ENCODE peak calls at places on chromosomes 1 and 21, in nine cellular contexts. K is IMR-90, T is Peyer's patch, O is thyroid gland, B is ovary, M is GM12878, F is right lobe of liver, Q is transverse colon, D is K562. Z is an unnamed sample.

GRCh38 chr1:10544239-10544638 is 69.5 kb downstream of the PEX14 start:
- DNase-seq in K (no peak), F (no peak), Q (no peak), O (no peak), T (no peak), B (no peak), M (no peak), D (no peak), Z (no peak)

GRCh38 chr1:68384321-68384813 is 65.4 kb downstream of the RPE65 start:
- DNase-seq in D (peak; percentile 1), O (no peak), M (no peak), B (no peak), T (no peak), F (no peak), Q (no peak), K (peak; percentile 100), Z (no peak)

GRCh38 chr1:11519629-11520031 is 40.7 kb downstream of the DISP3 start:
- DNase-seq in M (no peak), K (no peak), Q (no peak), T (peak; percentile 18), F (no peak), D (no peak), O (no peak), B (no peak), Z (no peak)

GRCh38 chr1:99537886-99538617 is 107.9 kb upstream of the PALMD start:
- DNase-seq in F (no peak), T (no peak), Q (no peak), M (no peak), D (no peak), K (no peak), O (no peak), B (no peak), Z (no peak)

GRCh38 chr1:84998642-84999280 is 1.8 kb upstream of the MCOLN2 start:
- DNase-seq in Q (peak; percentile 35), T (peak; percentile 82), B (no peak), D (no peak), K (peak; percentile 10), M (no peak), O (no peak), F (no peak), Z (no peak)

GRCh38 chr1:170354679-170355078 is 177.3 kb upstream of the GORAB start:
- DNase-seq in Q (no peak), F (no peak), O (no peak), M (no peak), K (no peak), B (no peak), D (no peak), T (no peak), Z (no peak)

GRCh38 chr1:52602328-52603300 is at the start of gene GPX7:
- DNase-seq in B (peak; percentile 39), M (no peak), F (peak; percentile 52), K (peak; percentile 39), O (peak; percentile 42), D (no peak), T (peak; percentile 73), Q (peak; percentile 42), Z (peak; percentile 61)

GRCh38 chr1:182389619-182390047 is 2.0 kb downstream of the GLUL start:
- DNase-seq in F (peak; percentile 54), D (no peak), T (no peak), Q (peak; percentile 54), M (no peak), O (peak; percentile 86), B (no peak), K (no peak), Z (peak; percentile 82)

GRCh38 chr1:169160845-169161511 is 54.5 kb downstream of the ATP1B1 start:
- DNase-seq in D (no peak), O (no peak), T (no peak), F (no peak), B (peak; percentile 60), Q (no peak), M (no peak), K (peak; percentile 52), Z (no peak)

GRCh38 chr1:8776104-8776503 is 41.3 kb downstream of the RERE start:
- DNase-seq in D (no peak), M (no peak), B (no peak), O (no peak), K (no peak), T (no peak), Q (no peak), F (no peak), Z (no peak)

DNA sequence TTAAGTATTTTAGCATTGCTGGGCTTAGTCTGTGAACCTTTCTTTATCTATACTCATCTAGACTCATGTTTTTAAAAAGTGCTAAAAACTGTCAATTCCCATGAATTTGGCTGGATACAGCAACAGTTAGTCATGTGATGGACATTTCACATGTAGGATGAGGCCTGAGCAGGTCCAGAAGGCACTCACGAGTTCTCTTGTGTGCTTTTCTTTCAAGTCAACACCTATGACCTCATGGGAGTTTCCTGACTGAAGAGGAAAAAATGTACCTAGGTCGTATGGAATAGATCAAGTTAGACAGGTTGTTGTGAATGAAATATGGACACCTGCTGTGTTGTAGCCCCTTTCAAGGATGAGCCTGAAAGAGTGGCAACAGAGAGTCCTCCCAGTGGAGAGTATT is 394.2 kb downstream of the DUSP10 start:
- DNase-seq in T (no peak), Q (no peak), B (no peak), O (no peak), F (no peak), M (no peak), K (no peak), D (no peak), Z (no peak)
- H3K4me1 ChIP-seq in T (no peaks in the 10 kb centered on the region), Q (no peaks in the 10 kb centered on the region), B (no peaks in the 10 kb centered on the region), O (no peaks in the 10 kb centered on the region), F (no peaks in the 10 kb centered on the region), M (no peaks in the 10 kb centered on the region), K (no peaks in the 10 kb centered on the region), D (no peaks in the 10 kb centered on the region), Z (no peaks in the 10 kb centered on the region)

GRCh38 chr21:42611852-42612251 is 41.6 kb upstream of the PDE9A start:
- DNase-seq in F (no peak), B (no peak), D (no peak), O (no peak), Q (no peak), M (no peak), T (no peak), K (no peak), Z (no peak)

GRCh38 chr21:42612390-42612789 is 41.0 kb upstream of the PDE9A start:
- DNase-seq in F (no peak), Q (no peak), M (no peak), B (no peak), O (no peak), D (no peak), K (no peak), T (no peak), Z (no peak)

GRCh38 chr21:42609806-42610205 is 43.6 kb upstream of the PDE9A start:
- DNase-seq in T (peak; percentile 44), B (no peak), M (peak; percentile 83), F (no peak), K (no peak), D (no peak), O (no peak), Q (no peak), Z (no peak)

GRCh38 chr21:42601656-42602055 is 51.8 kb upstream of the PDE9A start:
- DNase-seq in K (no peak), B (no peak), F (no peak), O (no peak), T (peak; percentile 22), D (no peak), M (no peak), Q (no peak), Z (no peak)

DNA sequence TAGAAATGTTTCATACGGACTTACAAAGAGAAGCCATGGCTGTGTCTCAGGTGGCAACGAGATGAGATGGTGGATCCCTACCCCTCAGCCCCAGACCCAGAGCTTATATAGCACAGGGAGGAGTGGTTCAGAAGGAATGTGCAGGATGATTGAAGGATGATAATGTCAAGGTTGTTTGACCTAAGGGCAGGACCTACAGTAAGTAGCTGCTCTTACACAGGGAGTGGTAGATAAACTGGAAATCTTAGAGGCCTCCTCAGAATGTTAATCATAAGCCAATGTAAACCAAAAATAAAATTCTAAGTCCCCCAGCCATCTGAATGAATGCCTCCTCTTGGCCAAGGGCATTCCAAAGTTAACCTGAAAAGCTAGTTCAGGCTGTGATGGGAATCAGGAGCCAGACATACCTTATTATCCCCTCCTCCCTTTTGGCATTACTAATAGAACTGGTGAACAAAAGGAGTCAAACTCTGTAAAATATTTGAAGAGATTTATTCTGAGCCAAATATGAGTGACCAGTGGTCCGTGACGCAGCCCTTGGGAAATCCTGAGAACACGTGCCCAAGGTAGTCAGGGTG is 45.8 kb upstream of the PDE9A start:
- DNase-seq in K (no peak), Q (no peak), O (no peak), B (no peak), T (no peak), D (no peak), M (no peak), F (no peak), Z (no peak)
- TF ChIP-seq POLR2A in K (no peak), Q (no peak), O (no peak), B (no peak), T (no peak), D (no peak), M (no peak), F (no peak), Z (no peak)

DNA sequence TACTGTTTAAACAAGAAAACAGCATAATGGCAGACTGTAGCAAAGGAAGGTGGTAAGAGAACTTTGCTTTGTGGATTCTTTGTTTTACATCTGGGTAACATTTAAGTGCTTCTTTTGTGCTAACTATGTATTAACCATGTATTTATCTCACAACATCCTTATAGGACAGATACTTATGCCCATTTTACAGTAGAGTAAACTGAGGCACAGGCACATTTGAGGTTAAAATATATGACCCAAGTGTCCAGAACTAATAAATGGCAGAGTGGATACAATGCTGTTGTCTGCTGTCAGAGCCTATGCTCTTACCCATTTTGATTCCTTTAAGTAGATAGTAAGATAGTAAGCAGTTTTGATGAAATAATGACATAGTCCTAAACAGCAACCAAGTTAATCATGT is 7.3 kb downstream of the CAPZA1 start:
- DNase-seq in O (no peak), B (no peak), D (no peak), T (no peak), M (no peak), F (no peak), Q (no peak), K (no peak), Z (no peak)
- H3K4me1 ChIP-seq in O (peaks cover 19% of the 10 kb centered on the region), B (peaks cover 1% of the 10 kb centered on the region), D (peaks cover 31% of the 10 kb centered on the region), T (peaks cover 36% of the 10 kb centered on the region), M (peaks cover 8% of the 10 kb centered on the region), F (no peaks in the 10 kb centered on the region), Q (peaks cover 17% of the 10 kb centered on the region), K (peaks cover 2% of the 10 kb centered on the region), Z (peaks cover 40% of the 10 kb centered on the region)

GRCh38 chr1:81802601-81803422 is 2.1 kb downstream of the ADGRL2 start:
- DNase-seq in B (peak; percentile 78), D (no peak), Q (peak; percentile 33), O (peak; percentile 82), M (no peak), T (peak; percentile 52), F (peak; percentile 83), K (peak; percentile 33), Z (peak; percentile 52)

GRCh38 chr1:81801032-81801833 is 499 bp downstream of the ADGRL2 start:
- DNase-seq in Q (peak; percentile 60), O (peak; percentile 88), B (peak; percentile 89), T (peak; percentile 69), M (no peak), K (peak; percentile 88), F (peak; percentile 86), D (no peak), Z (peak; percentile 64)

GRCh38 chr1:81799939-81800740 is 594 bp upstream of the ADGRL2 start:
- DNase-seq in K (peak; percentile 66), Q (peak; percentile 23), F (peak; percentile 66), T (peak; percentile 50), D (no peak), O (peak; percentile 78), B (peak; percentile 76), M (no peak), Z (peak; percentile 58)

GRCh38 chr1:81801834-81802531 is 1.2 kb downstream of the ADGRL2 start:
- DNase-seq in Q (no peak), O (peak; percentile 38), B (peak; percentile 47), T (no peak), M (no peak), K (peak; percentile 40), D (no peak), F (peak; percentile 52), Z (peak; percentile 33)

GRCh38 chr1:81800741-81801031 is at the start of gene ADGRL2:
- DNase-seq in O (no peak), M (no peak), T (no peak), D (no peak), Q (no peak), F (peak; percentile 59), B (peak; percentile 42), K (no peak), Z (no peak)
- TF ChIP-seq POLR2A in O (no peak), M (no peak), T (no peak), D (no peak), Q (no peak), F (no peak), B (no peak), K (no peak), Z (no peak)

Z was measured in body of pancreas.